ENCODE peak calls at places on chromosomes 11 and 22, in seven cellular contexts. M, S, P, Y, O, X and G are unnamed samples.
A peak's percentile ranks its signal among the peaks of the same experiment; 100 is the strongest.

GRCh38 chr11:133993107-133993506 is 36.3 kb upstream of the IGSF9B start:
- DNase-seq in M (no peak), S (no peak), P (no peak), Y (no peak), O (no peak), X (no peak), G (no peak)

GRCh38 chr22:42596863-42597530 is 17.7 kb downstream of the POLDIP3 start:
- DNase-seq in M (no peak), S (no peak), P (no peak), Y (no peak), O (no peak), X (no peak), G (no peak)

GRCh38 chr11:116485425-116485824 is 287.4 kb downstream of the BUD13 start:
- DNase-seq in M (no peak), S (no peak), P (no peak), Y (no peak), O (no peak), X (no peak), G (no peak)

GRCh38 chr11:123434262-123434661 is 4.2 kb downstream of the GRAMD1B start:
- DNase-seq in M (no peak), S (peak; percentile 22), P (no peak), Y (no peak), O (peak; percentile 65), X (peak; percentile 88), G (peak; percentile 43)

GRCh38 chr11:100769165-100769564 is 82.1 kb downstream of the ARHGAP42 start:
- DNase-seq in M (no peak), S (no peak), P (no peak), Y (no peak), O (no peak), X (peak; percentile 27), G (no peak)

GRCh38 chr11:117478126-117478856 is 150.6 kb downstream of the CEP164 start:
- DNase-seq in M (no peak), S (no peak), P (no peak), Y (no peak), O (no peak), X (no peak), G (no peak)

GRCh38 chr22:41699264-41700104 is at the start of gene MEI1:
- DNase-seq in M (no peak), S (peak; percentile 56), P (no peak), Y (peak; percentile 75), O (peak; percentile 85), X (peak; percentile 44), G (peak; percentile 96)

GRCh38 chr22:49212002-49212401 is 615.7 kb downstream of the BRD1 start:
- DNase-seq in M (no peak), S (no peak), P (no peak), Y (peak; percentile 20), O (peak; percentile 6), X (no peak), G (no peak)

GRCh38 chr11:7004482-7004881 is 15.7 kb downstream of the ZNF214 start:
- DNase-seq in M (peak; percentile 64), S (peak; percentile 86), P (no peak), Y (no peak), O (no peak), X (no peak), G (peak; percentile 9)

GRCh38 chr11:86735462-86736302 is 63.3 kb upstream of the ME3 start:
- DNase-seq in M (no peak), S (peak; percentile 82), P (no peak), Y (no peak), O (no peak), X (no peak), G (no peak)

GRCh38 chr11:10051868-10052586 is 242.0 kb downstream of the SBF2 start:
- DNase-seq in M (no peak), S (peak; percentile 75), P (no peak), Y (no peak), O (no peak), X (peak; percentile 16), G (peak; percentile 81)

GRCh38 chr11:133821776-133822175 is 23.5 kb downstream of the SPATA19 start:
- DNase-seq in M (no peak), S (no peak), P (peak; percentile 72), Y (peak; percentile 81), O (peak; percentile 85), X (peak; percentile 90), G (peak; percentile 19)

GRCh38 chr11:68125164-68125563 is 4.0 kb upstream of the CHKA start:
- DNase-seq in M (no peak), S (no peak), P (no peak), Y (no peak), O (no peak), X (no peak), G (no peak)

GRCh38 chr11:12161137-12161536 is 50.7 kb downstream of the MICAL2 start:
- DNase-seq in M (no peak), S (no peak), P (no peak), Y (no peak), O (no peak), X (no peak), G (no peak)

GRCh38 chr11:113242767-113243397 is 71.5 kb upstream of the TTC12 start:
- DNase-seq in M (peak; percentile 31), S (peak; percentile 9), P (no peak), Y (no peak), O (peak; percentile 36), X (peak; percentile 68), G (no peak)

DNA sequence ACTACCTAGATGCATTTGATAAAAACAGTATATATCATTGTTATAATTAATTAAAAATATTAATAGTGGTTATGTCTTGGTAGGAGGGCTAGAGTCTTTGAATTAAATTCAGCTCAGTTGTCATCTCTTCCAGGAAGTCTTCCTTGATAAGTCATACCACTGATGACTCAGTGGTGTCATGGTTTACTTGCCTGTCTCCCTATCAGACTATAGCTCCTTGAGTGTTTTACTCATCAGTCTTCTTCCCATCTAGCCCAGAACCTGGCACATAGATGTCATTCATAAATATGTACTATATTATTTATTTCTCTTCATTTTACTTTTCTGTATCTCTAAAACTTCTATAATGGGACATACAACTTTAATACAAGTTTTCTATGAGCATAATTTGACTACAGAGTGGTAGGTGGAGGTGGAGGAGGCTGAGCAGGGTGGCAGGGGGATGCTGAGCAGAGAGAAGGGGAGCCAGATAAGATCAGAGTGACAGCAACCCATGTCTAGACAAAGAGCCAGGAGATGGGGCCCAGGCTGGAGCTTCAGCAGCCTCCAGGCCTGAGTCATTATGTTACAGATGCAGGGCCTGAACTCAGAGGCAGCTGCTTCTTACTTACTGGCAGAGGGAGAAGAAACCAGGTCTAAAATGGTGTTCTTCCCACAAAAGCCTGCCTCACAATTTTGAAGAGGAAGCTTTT is 82.3 kb upstream of the PHOX2A start:
- DNase-seq in M (peak; percentile 70), S (peak; percentile 73), P (no peak), Y (no peak), O (no peak), X (peak; percentile 53), G (no peak)
- H3K4ac ChIP-seq in M (no peak overlapping the region), S (peak overlapping the region; percentile 48), P (no peak overlapping the region), Y (no peak overlapping the region), O (no peak overlapping the region), X (no peak overlapping the region), G (no peak overlapping the region)

GRCh38 chr11:75673977-75674582 is 5.2 kb upstream of the MAP6 start:
- DNase-seq in M (peak; percentile 35), S (peak; percentile 56), P (no peak), Y (no peak), O (no peak), X (peak; percentile 41), G (peak; percentile 30)
- H3K4ac ChIP-seq in M (no peak overlapping the region), S (no peak overlapping the region), P (no peak overlapping the region), Y (no peak overlapping the region), O (no peak overlapping the region), X (no peak overlapping the region), G (no peak overlapping the region)

GRCh38 chr11:126997196-126997595 is 3.4 kb downstream of the KIRREL3 start:
- DNase-seq in M (no peak), S (peak; percentile 23), P (no peak), Y (no peak), O (no peak), X (no peak), G (no peak)

GRCh38 chr11:127000991-127001390 is 421 bp upstream of the KIRREL3 start:
- DNase-seq in M (no peak), S (peak; percentile 21), P (no peak), Y (no peak), O (no peak), X (no peak), G (no peak)

GRCh38 chr11:127000291-127000968 is at the start of gene KIRREL3:
- DNase-seq in M (peak; percentile 17), S (peak; percentile 40), P (no peak), Y (peak; percentile 54), O (peak; percentile 37), X (peak; percentile 48), G (peak; percentile 34)

GRCh38 chr11:126997641-126998040 is 2.9 kb downstream of the KIRREL3 start:
- DNase-seq in M (no peak), S (no peak), P (no peak), Y (no peak), O (no peak), X (no peak), G (no peak)

DNA sequence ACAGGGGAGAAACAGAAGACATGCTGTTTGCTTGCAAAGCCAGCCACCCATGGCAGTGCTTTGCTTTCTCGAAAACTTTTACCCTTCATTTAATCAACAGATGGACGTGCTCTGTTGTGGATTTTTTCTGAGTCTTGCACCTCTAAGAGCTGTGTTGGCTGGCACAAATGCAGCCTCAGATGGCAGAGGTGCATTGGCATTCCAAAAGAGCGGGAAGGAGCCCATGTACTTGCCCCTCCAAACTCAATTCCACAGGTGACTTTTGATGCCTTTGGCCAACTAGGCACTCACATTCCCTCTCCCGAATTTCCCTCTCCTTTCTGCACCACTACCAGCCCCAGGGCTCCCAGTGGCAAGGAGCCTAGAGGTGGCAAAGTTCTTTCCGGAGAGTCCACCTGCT is 1.2 kb downstream of the KIRREL3 start:
- DNase-seq in M (no peak), S (no peak), P (no peak), Y (no peak), O (no peak), X (no peak), G (no peak)
- H3K4ac ChIP-seq in M (no peak overlapping the region), S (peak overlapping the region; percentile 44), P (no peak overlapping the region), Y (no peak overlapping the region), O (no peak overlapping the region), X (no peak overlapping the region), G (no peak overlapping the region)

DNA sequence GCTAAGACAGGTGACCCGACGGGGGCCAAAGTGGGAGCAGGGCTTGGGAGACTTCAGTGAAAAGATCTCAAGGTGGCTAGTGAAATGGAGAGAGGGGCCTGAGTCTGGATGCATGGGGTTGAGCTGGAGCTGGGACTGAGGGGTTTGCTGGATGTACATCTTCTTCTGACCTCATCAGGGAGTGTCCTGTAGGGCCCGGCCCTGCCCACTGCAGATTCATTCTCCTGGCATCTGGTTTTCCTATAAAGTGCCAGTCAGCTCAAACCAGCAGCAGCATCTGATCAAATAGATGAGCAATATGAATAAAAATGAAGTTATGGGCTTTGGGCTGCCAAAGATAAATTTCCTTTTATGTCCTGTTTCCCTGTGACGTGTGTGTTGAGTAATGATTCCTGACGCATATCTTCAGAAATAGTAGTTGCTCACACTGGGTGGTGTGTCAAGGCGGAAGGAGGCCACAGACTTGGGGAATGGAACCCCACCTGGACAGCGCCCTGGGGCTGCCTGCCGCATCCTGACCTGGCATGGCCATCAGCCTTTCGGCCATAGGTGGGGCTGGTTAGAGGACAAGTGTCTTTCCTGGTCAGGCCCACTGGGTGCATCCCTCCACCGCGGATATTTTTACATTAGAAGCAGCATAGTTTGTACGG is 135.4 kb downstream of the OSBP2 start:
- DNase-seq in M (no peak), S (peak; percentile 97), P (no peak), Y (peak; percentile 42), O (no peak), X (no peak), G (peak; percentile 12)
- H3K4ac ChIP-seq in M (no peak overlapping the region), S (peak overlapping the region; percentile 83), P (no peak overlapping the region), Y (no peak overlapping the region), O (no peak overlapping the region), X (no peak overlapping the region), G (no peak overlapping the region)